ENCODE peak calls at places on chromosomes 11 and 22, in seven cellular contexts. V, X, P, M, D, T and R are unnamed samples.

GRCh38 chr11:135069884-135070283 is 657.8 kb upstream of the B3GAT1 start:
- DNase-seq in V (no peak), X (no peak), P (peak; percentile 1), M (no peak), D (no peak), T (no peak), R (peak; percentile 40)

GRCh38 chr11:121451982-121452608 is at the start of gene SORL1:
- DNase-seq in V (peak; percentile 70), X (no peak), P (peak; percentile 90), M (peak; percentile 62), D (peak; percentile 38), T (peak; percentile 52), R (peak; percentile 51)

GRCh38 chr11:47161134-47161854 is 15.4 kb downstream of the ARFGAP2 start:
- DNase-seq in V (peak; percentile 70), X (peak; percentile 54), P (peak; percentile 71), M (peak; percentile 46), D (peak; percentile 80), T (no peak), R (no peak)

GRCh38 chr11:59206635-59207034 is 6.1 kb downstream of the MPEG1 start:
- DNase-seq in V (peak; percentile 36), X (peak; percentile 12), P (peak; percentile 75), M (no peak), D (peak; percentile 50), T (no peak), R (no peak)

GRCh38 chr11:128619540-128620305 is 32.4 kb upstream of the ETS1 start:
- DNase-seq in V (no peak), X (no peak), P (no peak), M (no peak), D (no peak), T (no peak), R (no peak)

GRCh38 chr22:26702906-26703830 is 45.8 kb downstream of the MIAT start:
- DNase-seq in V (no peak), X (no peak), P (peak; percentile 65), M (no peak), D (no peak), T (no peak), R (no peak)

GRCh38 chr11:11968511-11969280 is 39.7 kb downstream of the DKK3 start:
- DNase-seq in V (no peak), X (no peak), P (no peak), M (no peak), D (peak; percentile 36), T (no peak), R (no peak)

GRCh38 chr11:68300076-68300830 is 12.1 kb upstream of the LRP5 start:
- DNase-seq in V (no peak), X (no peak), P (no peak), M (no peak), D (no peak), T (no peak), R (no peak)

GRCh38 chr11:76671626-76672309 is 1.2 kb upstream of the LRRC32 start:
- DNase-seq in V (no peak), X (no peak), P (no peak), M (no peak), D (no peak), T (no peak), R (no peak)

GRCh38 chr22:46761539-46762237 is 762 bp upstream of the TBC1D22A start:
- DNase-seq in V (no peak), X (no peak), P (no peak), M (no peak), D (peak; percentile 17), T (no peak), R (no peak)

GRCh38 chr11:120172054-120172881 is 34.4 kb upstream of the TRIM29 start:
- DNase-seq in V (peak; percentile 65), X (peak; percentile 38), P (peak; percentile 81), M (peak; percentile 67), D (peak; percentile 76), T (peak; percentile 65), R (peak; percentile 45)

GRCh38 chr11:122637538-122637937 is 18.0 kb upstream of the UBASH3B start:
- DNase-seq in V (no peak), X (no peak), P (no peak), M (no peak), D (no peak), T (no peak), R (no peak)

GRCh38 chr22:25350551-25350971 is 131.1 kb downstream of the CRYBB2 start:
- DNase-seq in V (no peak), X (no peak), P (no peak), M (no peak), D (no peak), T (no peak), R (no peak)
- TF ChIP-seq CTCF in V (no peak), X (no peak), P (no peak), M (no peak), D (no peak), T (no peak), R (no peak)

GRCh38 chr11:61295596-61295926 is 445 bp upstream of the VWCE start:
- DNase-seq in V (no peak), X (no peak), P (no peak), M (no peak), D (no peak), T (no peak), R (no peak)

GRCh38 chr11:61297341-61297740 is 2.2 kb upstream of the VWCE start:
- DNase-seq in V (no peak), X (peak; percentile 14), P (no peak), M (no peak), D (no peak), T (no peak), R (no peak)

GRCh38 chr11:61297741-61298140 is 2.6 kb upstream of the VWCE start:
- DNase-seq in V (no peak), X (peak; percentile 92), P (peak; percentile 45), M (peak; percentile 67), D (peak; percentile 97), T (peak; percentile 52), R (peak; percentile 87)

GRCh38 chr11:61293869-61294716 is 1.0 kb downstream of the VWCE start:
- DNase-seq in V (peak; percentile 29), X (peak; percentile 34), P (peak; percentile 22), M (peak; percentile 38), D (peak; percentile 64), T (peak; percentile 43), R (peak; percentile 23)

DNA sequence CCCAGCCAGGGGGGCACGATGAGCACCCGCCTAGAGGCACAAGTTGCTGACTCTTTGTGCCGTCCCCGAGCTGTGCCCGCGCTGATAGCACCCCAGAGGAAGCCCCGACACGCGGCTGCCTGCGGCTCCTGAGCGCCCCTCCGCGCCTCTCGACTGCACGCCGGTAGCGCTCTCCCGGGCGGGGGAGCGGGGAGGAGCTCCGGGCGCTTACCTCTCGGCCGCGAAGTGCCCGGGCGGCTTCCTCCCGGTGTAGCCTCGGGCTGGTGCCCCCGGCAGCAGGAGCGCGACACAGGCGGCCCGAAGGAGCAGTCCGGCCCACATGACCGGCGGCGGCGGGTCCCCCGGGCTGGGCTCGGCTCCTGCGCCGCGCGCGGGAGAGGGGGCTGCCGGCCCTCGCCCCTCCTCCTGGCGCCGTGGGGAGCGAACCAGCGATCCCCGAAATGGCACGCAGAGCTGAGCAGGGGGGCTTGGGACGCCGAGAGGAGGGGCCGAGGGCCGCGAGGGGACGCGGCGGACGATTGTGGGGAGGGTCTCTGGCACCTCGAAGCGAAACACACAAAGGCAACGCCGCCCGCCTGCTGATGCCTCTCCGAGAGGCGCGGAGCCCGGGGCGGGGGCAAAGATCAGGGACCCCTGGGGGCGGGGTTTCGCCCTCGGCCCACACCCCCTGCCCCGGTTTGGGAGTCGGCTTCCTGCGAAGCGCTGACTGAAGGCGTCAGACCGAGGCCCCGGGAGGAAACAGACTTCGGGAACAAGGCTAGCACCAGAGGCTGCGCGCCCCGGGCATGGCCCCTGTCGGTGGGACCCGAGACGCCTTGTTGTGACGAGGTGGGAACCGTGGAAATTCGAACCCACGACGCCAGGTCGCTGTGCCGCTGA is at the start of gene VWCE:
- DNase-seq in V (peak; percentile 74), X (peak; percentile 15), P (peak; percentile 55), M (no peak), D (peak; percentile 64), T (peak; percentile 40), R (peak; percentile 50)
- TF ChIP-seq CTCF in V (no peak), X (peak; percentile 43), P (peak; percentile 48), M (no peak), D (peak; percentile 43), T (no peak), R (peak; percentile 72)

DNA sequence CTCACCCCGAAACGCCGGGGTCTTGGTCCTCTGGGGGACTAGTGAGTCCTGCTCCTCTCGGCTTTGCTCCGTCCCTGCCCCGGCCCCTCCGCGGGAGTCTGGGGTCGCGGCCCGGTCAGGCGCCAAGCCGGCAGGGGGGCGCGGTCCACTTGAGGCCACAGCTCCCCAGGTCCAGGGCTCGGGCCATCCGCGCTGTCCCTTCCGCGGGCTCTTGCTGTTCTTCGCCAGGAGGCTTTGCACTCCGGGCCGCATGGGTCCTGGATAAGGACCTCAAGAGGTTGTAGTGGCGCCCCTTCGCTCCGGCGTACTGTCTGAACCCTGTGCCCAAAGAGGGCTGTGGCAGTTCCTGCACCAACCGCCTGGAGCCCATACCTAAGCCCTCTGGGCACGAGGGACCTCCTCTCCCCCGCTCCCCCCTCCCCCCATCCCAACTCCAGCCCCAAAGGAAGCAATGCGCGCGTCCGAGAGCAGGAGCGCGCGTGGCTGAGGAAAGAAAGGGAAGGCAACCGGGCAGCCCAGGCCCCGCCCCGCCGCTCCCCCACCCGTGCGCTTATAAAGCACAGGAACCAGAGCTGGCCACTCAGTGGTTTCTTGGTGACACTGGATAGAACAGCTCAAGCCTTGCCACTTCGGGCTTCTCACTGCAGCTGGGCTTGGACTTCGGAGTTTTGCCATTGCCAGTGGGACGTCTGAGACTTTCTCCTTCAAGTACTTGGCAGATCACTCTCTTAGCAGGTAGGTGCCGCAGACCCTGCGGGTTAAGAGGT is at the start of gene ADM:
- DNase-seq in V (peak; percentile 70), X (peak; percentile 92), P (peak; percentile 94), M (peak; percentile 84), D (peak; percentile 96), T (peak; percentile 90), R (no peak)
- TF ChIP-seq CTCF in V (peak; percentile 77), X (peak; percentile 47), P (peak; percentile 79), M (peak; percentile 46), D (peak; percentile 64), T (peak; percentile 55), R (peak; percentile 55)

GRCh38 chr22:49632199-49633009 is 195.3 kb downstream of the BRD1 start:
- DNase-seq in V (peak; percentile 82), X (peak; percentile 33), P (peak; percentile 73), M (peak; percentile 19), D (peak; percentile 67), T (no peak), R (no peak)
- TF ChIP-seq CTCF in V (peak; percentile 98), X (peak; percentile 88), P (peak; percentile 87), M (peak; percentile 33), D (peak; percentile 81), T (peak; percentile 46), R (peak; percentile 70)

DNA sequence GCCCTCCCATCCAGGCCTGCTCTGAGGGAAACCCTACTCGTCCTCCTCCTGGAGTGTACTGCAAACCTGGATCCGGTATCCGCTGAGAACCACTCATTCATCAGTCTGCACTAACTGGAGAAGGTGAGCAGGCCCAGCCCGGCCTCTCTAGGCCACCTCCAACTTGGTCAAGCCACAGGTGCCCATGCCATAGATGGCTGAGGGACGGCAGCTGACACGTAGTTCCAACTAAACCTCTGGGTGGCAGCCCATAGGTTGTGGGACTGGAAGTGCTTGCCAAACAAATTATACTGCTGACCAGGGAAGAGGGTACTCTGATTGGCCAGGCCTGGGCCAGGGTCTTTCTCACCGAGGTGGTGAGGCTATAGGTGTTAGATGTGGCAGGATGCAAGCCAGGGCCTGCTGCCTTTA is 5.9 kb downstream of the KCNQ1OT1 start:
- DNase-seq in V (no peak), X (no peak), P (peak; percentile 10), M (no peak), D (no peak), T (peak; percentile 9), R (no peak)
- TF ChIP-seq CTCF in V (no peak), X (no peak), P (peak; percentile 23), M (no peak), D (no peak), T (no peak), R (no peak)